ENCODE peak calls at places on chromosomes 1 and 21, in four cellular contexts. H is stimulated activated CD4-positive, alpha-beta T cell treated with anti-CD3 and anti-CD28 coated beads, Interleukin-15, amount 100 ng/mL, for 24 hours; O is WTC11; Z is dorsolateral prefrontal cortex. D is an unnamed sample.

GRCh38 chr21:14092834-14093560 is 117.8 kb downstream of the LIPI start:
- DNase-seq in O (no peak), Z (no peak), H (no peak), D (no peak)

GRCh38 chr1:6325482-6325881 is 64.6 kb upstream of the GPR153 start:
- DNase-seq in Z (no peak), H (no peak), O (no peak), D (no peak)

GRCh38 chr1:17295292-17295691 is 12.7 kb upstream of the PADI4 start:
- DNase-seq in H (no peak), O (no peak), Z (no peak), D (no peak)

GRCh38 chr1:21703318-21703963 is 34.3 kb upstream of the RAP1GAP start:
- DNase-seq in Z (no peak), H (no peak), O (no peak), D (no peak)

GRCh38 chr21:32256873-32257620 is 21.8 kb downstream of the MIS18A start:
- DNase-seq in O (no peak), H (no peak), Z (peak), D (peak)

GRCh38 chr1:118999348-119000071 is 11.4 kb upstream of the TBX15 start:
- DNase-seq in Z (no peak), O (no peak), H (no peak), D (no peak)

GRCh38 chr1:30684881-30685795 is 38.2 kb downstream of the MATN1 start:
- DNase-seq in Z (no peak), H (peak), O (peak), D (no peak)

GRCh38 chr1:110119843-110120242 is 7.6 kb downstream of the UBL4B start:
- DNase-seq in O (no peak), Z (no peak), H (no peak), D (no peak)

GRCh38 chr1:155208656-155209372 is at the start of gene MTX1:
- DNase-seq in O (peak), Z (peak), H (peak), D (peak)

GRCh38 chr21:42037943-42038342 is 27.8 kb upstream of the ZBTB21 start:
- DNase-seq in Z (no peak), H (no peak), O (no peak), D (no peak)

GRCh38 chr1:231020816-231021215 is 19.2 kb downstream of the FAM89A start:
- DNase-seq in O (no peak), H (no peak), Z (no peak), D (no peak)

GRCh38 chr1:203317429-203318228 is 12.3 kb downstream of the BTG2 start:
- DNase-seq in H (no peak), O (no peak), Z (no peak), D (no peak)

GRCh38 chr1:163307479-163308171 is 14.1 kb upstream of the NUF2 start:
- DNase-seq in Z (no peak), O (no peak), H (no peak), D (no peak)

GRCh38 chr1:199122532-199123311 is 483.9 kb downstream of the PTPRC start:
- DNase-seq in H (no peak), O (no peak), Z (no peak), D (no peak)

GRCh38 chr1:184867866-184868585 is 106.3 kb downstream of the NIBAN1 start:
- DNase-seq in H (no peak), Z (no peak), O (no peak), D (no peak)

GRCh38 chr1:10210841-10211804 is 753 bp downstream of the KIF1B start:
- DNase-seq in O (peak), Z (peak), H (peak), D (peak)

GRCh38 chr1:34924759-34925555 is 4.5 kb downstream of the DLGAP3 start:
- DNase-seq in Z (no peak), O (peak), H (peak), D (no peak)

GRCh38 chr1:3698660-3699408 is 46.5 kb downstream of the TP73 start:
- DNase-seq in H (no peak), O (no peak), Z (no peak), D (no peak)

GRCh38 chr1:156663178-156663577 is 14.0 kb downstream of the NES start:
- DNase-seq in H (no peak), O (no peak), Z (peak), D (no peak)

GRCh38 chr1:227607336-227607898 is 44.1 kb downstream of the ZNF678 start:
- DNase-seq in O (no peak), Z (no peak), H (no peak), D (no peak)

GRCh38 chr1:150578278-150579109 is 916 bp downstream of the MCL1 start:
- DNase-seq in O (no peak), H (peak), Z (no peak), D (peak)

GRCh38 chr1:32681501-32681900 is 21.1 kb downstream of the SYNC start:
- DNase-seq in H (no peak), O (no peak), Z (no peak), D (no peak)

GRCh38 chr1:206470692-206471414 is 577 bp downstream of the IKBKE start:
- DNase-seq in H (peak), O (peak), Z (no peak), D (no peak)

GRCh38 chr1:116230712-116231111 is 119.5 kb downstream of the MAB21L3 start:
- DNase-seq in H (no peak), O (no peak), Z (no peak), D (no peak)

GRCh38 chr1:25651036-25651640 is 34.5 kb downstream of the MAN1C1 start:
- DNase-seq in O (no peak), H (no peak), Z (no peak), D (no peak)

GRCh38 chr1:225763815-225764548 is 13.6 kb upstream of the SRP9 start:
- DNase-seq in O (no peak), Z (no peak), H (no peak), D (no peak)

GRCh38 chr21:42564561-42564971 is 50.9 kb downstream of the SLC37A1 start:
- DNase-seq in H (no peak), Z (peak), O (peak), D (no peak)

GRCh38 chr1:172761581-172762025 is 102.7 kb downstream of the FASLG start:
- DNase-seq in Z (no peak), H (no peak), O (no peak), D (no peak)

GRCh38 chr21:27250386-27250785 is 283.5 kb upstream of the ADAMTS5 start:
- DNase-seq in Z (no peak), O (no peak), H (no peak), D (no peak)

GRCh38 chr21:27024971-27025370 is 58.1 kb upstream of the ADAMTS5 start:
- DNase-seq in H (no peak), Z (no peak), O (no peak), D (no peak)

GRCh38 chr1:192489046-192489445 is 86.5 kb upstream of the RGS1 start:
- DNase-seq in O (no peak), Z (no peak), H (no peak), D (no peak)

GRCh38 chr1:65362545-65362944 is 53.2 kb downstream of the DNAJC6 start:
- DNase-seq in H (no peak), Z (no peak), O (no peak), D (no peak)